ENCODE peak calls at places on chromosomes 16 and 17, in ten cellular contexts. G, B, P, H, J, T, W, A, N and M are unnamed samples.

GRCh38 chr16:72437891-72438290 is 265.9 kb upstream of the PMFBP1 start:
- DNase-seq in G (no peak), B (no peak), P (no peak), H (no peak), J (no peak), T (no peak), W (no peak), A (no peak), N (no peak), M (no peak)

GRCh38 chr17:45104907-45105624 is 27.2 kb downstream of the PLCD3 start:
- DNase-seq in G (no peak), B (no peak), P (no peak), H (peak), J (no peak), T (no peak), W (no peak), A (no peak), N (no peak), M (no peak)

GRCh38 chr16:31179153-31179746 is 689 bp upstream of the FUS start:
- DNase-seq in G (no peak), B (no peak), P (no peak), H (no peak), J (no peak), T (no peak), W (no peak), A (no peak), N (no peak), M (no peak)

GRCh38 chr16:81740163-81740562 is 38.9 kb upstream of the PLCG2 start:
- DNase-seq in G (no peak), B (no peak), P (no peak), H (no peak), J (no peak), T (peak), W (no peak), A (peak), N (peak), M (no peak)

GRCh38 chr16:10961231-10961630 is 16.9 kb downstream of the CLEC16A start:
- DNase-seq in G (no peak), B (peak), P (no peak), H (no peak), J (no peak), T (no peak), W (no peak), A (no peak), N (no peak), M (no peak)

GRCh38 chr16:72149676-72150464 is 22.1 kb downstream of the PMFBP1 start:
- DNase-seq in G (no peak), B (no peak), P (no peak), H (no peak), J (no peak), T (no peak), W (no peak), A (no peak), N (no peak), M (no peak)

GRCh38 chr16:89431158-89431584 is 59.2 kb downstream of the ANKRD11 start:
- DNase-seq in G (peak), B (peak), P (peak), H (no peak), J (no peak), T (no peak), W (no peak), A (peak), N (no peak), M (no peak)

GRCh38 chr17:77375917-77376651 is 235.3 kb downstream of the SEC14L1 start:
- DNase-seq in G (peak), B (peak), P (no peak), H (peak), J (peak), T (no peak), W (no peak), A (peak), N (no peak), M (peak)

GRCh38 chr17:2230877-2231276 is 72.7 kb downstream of the SMG6 start:
- DNase-seq in G (no peak), B (no peak), P (no peak), H (no peak), J (no peak), T (no peak), W (no peak), A (no peak), N (no peak), M (no peak)

GRCh38 chr17:64056269-64057005 is 36.0 kb upstream of the ICAM2 start:
- DNase-seq in G (no peak), B (no peak), P (no peak), H (no peak), J (no peak), T (no peak), W (no peak), A (peak), N (peak), M (no peak)

GRCh38 chr16:77223184-77223583 is 24.0 kb downstream of the SYCE1L start:
- DNase-seq in G (no peak), B (no peak), P (no peak), H (peak), J (no peak), T (peak), W (no peak), A (no peak), N (peak), M (no peak)
- TF ChIP-seq EP300 in G (no peak), B (no peak), P (no peak), H (no peak), J (no peak), T (no peak), W (no peak), A (no peak), N (no peak), M (no peak)

DNA sequence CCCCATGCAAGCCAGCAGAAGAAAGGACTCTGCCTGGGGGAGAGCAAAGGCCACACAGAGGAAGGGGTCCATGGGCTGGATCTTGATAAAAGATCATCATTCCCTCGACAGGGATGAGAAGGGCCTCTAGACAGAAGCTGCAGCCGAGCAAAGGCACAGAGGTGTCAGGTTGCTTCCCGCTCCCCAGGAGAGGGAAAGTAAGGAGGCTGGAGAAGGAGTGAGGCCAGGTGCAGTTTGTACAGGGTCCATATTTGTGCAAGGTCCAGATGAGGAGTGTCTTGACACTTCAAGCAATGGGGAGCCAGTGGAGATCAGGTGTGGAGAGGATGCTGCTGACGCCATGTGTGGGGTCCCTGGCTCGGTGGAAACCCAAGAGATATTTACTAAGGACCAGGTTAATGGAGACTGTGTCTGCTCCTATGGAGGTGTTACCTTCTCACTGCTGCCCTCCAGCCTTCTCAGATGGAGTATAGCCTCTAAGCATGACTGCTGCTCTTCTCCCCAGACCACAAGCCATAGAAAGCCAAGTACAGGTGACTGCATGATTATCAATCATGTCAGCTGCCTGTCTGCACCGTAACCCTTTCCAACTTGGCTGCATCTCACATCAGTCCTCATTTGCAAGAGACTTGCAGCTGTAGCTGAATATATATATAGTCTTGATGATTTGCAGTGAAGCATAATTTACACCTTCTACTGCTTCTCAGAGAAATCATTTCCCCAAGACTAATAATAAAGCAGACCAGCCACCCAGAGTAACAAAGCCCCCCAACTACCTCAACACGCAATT is 21.1 kb downstream of the GAS7 start:
- DNase-seq in G (no peak), B (no peak), P (no peak), H (no peak), J (no peak), T (no peak), W (no peak), A (no peak), N (peak), M (no peak)
- TF ChIP-seq EP300 in G (no peak), B (no peak), P (no peak), H (no peak), J (no peak), T (no peak), W (no peak), A (no peak), N (no peak), M (no peak)

DNA sequence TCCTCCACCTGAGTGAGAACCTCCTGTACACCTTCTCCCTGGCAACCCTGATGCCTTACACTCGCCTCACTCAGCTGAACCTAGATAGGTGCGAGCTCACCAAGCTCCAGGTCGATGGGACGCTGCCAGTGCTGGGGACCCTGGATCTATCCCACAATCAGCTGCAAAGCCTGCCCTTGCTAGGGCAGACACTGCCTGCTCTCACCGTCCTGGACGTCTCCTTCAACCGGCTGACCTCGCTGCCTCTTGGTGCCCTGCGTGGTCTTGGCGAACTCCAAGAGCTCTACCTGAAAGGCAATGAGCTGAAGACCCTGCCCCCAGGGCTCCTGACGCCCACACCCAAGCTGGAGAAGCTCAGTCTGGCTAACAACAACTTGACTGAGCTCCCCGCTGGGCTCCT is 679 bp downstream of the GP1BA start:
- DNase-seq in G (no peak), B (no peak), P (no peak), H (no peak), J (peak), T (no peak), W (no peak), A (no peak), N (no peak), M (no peak)
- TF ChIP-seq EP300 in G (no peak), B (no peak), P (no peak), H (no peak), J (no peak), T (no peak), W (no peak), A (no peak), N (no peak), M (no peak)

GRCh38 chr17:18143044-18143936 is 34.7 kb downstream of the MYO15A start:
- DNase-seq in G (no peak), B (no peak), P (peak), H (no peak), J (no peak), T (peak), W (no peak), A (no peak), N (peak), M (no peak)
- TF ChIP-seq EP300 in G (no peak), B (no peak), P (no peak), H (no peak), J (no peak), T (no peak), W (no peak), A (no peak), N (no peak), M (no peak)

GRCh38 chr16:84730406-84731106 is 30.8 kb downstream of the USP10 start:
- DNase-seq in G (peak), B (peak), P (peak), H (peak), J (no peak), T (peak), W (no peak), A (peak), N (peak), M (no peak)
- TF ChIP-seq EP300 in G (no peak), B (no peak), P (no peak), H (no peak), J (no peak), T (peak), W (peak), A (no peak), N (no peak), M (no peak)